ENCODE peak calls at places on chromosome 7, in four cellular contexts. C, B, M and W are unnamed samples.

GRCh38 chr7:35695628-35695888 is 623 bp upstream of the HERPUD2 start:
- DNase-seq in C (no peak), B (no peak), M (no peak), W (no peak)

GRCh38 chr7:35277359-35277758 is 23.5 kb upstream of the TBX20 start:
- DNase-seq in C (no peak), B (no peak), M (no peak), W (no peak)

GRCh38 chr7:8035647-8036518 is 67.3 kb downstream of the GLCCI1 start:
- DNase-seq in C (peak; percentile 56), B (no peak), M (no peak), W (peak; percentile 35)

GRCh38 chr7:142626420-142627035 is 122.7 kb upstream of the PRSS1 start:
- DNase-seq in C (peak; percentile 42), B (no peak), M (no peak), W (peak; percentile 11)

GRCh38 chr7:37833107-37833817 is 15.1 kb upstream of the NME8 start:
- DNase-seq in C (peak; percentile 25), B (no peak), M (no peak), W (no peak)

GRCh38 chr7:155560982-155561686 is 14.8 kb upstream of the CNPY1 start:
- DNase-seq in C (no peak), B (no peak), M (no peak), W (no peak)

GRCh38 chr7:141386881-141387280 is 164.3 kb upstream of the AGK start:
- DNase-seq in C (peak; percentile 23), B (no peak), M (no peak), W (no peak)

GRCh38 chr7:151863386-151864079 is 13.4 kb downstream of the PRKAG2 start:
- DNase-seq in C (no peak), B (no peak), M (no peak), W (no peak)

GRCh38 chr7:130814753-130815152 is 80.7 kb upstream of the KLF14 start:
- DNase-seq in C (peak; percentile 64), B (no peak), M (no peak), W (peak; percentile 49)

GRCh38 chr7:151406051-151406875 is 3.6 kb downstream of the WDR86 start:
- DNase-seq in C (no peak), B (no peak), M (no peak), W (no peak)

GRCh38 chr7:112926018-112926417 is 135.8 kb upstream of the TMEM168 start:
- DNase-seq in C (no peak), B (no peak), M (no peak), W (no peak)

GRCh38 chr7:4556868-4557620 is 125.1 kb upstream of the FOXK1 start:
- DNase-seq in C (peak; percentile 1), B (no peak), M (no peak), W (no peak)

GRCh38 chr7:128105228-128106022 is 74.2 kb upstream of the LRRC4 start:
- DNase-seq in C (no peak), B (peak; percentile 44), M (no peak), W (no peak)